ENCODE peak calls at places on chromosomes 12 and 14, in five cellular contexts. T is uterus, X is heart right ventricle, P is prostate gland, Q is right lobe of liver. I is an unnamed sample.

GRCh38 chr14:68188174-68188573 is 368.6 kb downstream of the RAD51B start:
- DNase-seq in T (no peak), X (no peak), P (no peak), Q (no peak), I (no peak)

GRCh38 chr12:127650626-127651025 is 616.3 kb upstream of the TMEM132C start:
- DNase-seq in T (no peak), X (no peak), P (no peak), Q (no peak), I (no peak)

GRCh38 chr12:68131867-68132414 is 27.6 kb downstream of the IFNG start:
- DNase-seq in T (no peak), X (no peak), P (no peak), Q (no peak), I (no peak)

GRCh38 chr14:23058654-23059504 is 1.6 kb upstream of the CDH24 start:
- DNase-seq in T (no peak), X (no peak), P (no peak), Q (no peak), I (no peak)

GRCh38 chr12:95151821-95152220 is 65.4 kb downstream of the FGD6 start:
- DNase-seq in T (no peak), X (no peak), P (no peak), Q (no peak), I (no peak)

GRCh38 chr12:121061831-121062230 is 22.8 kb upstream of the OASL start:
- DNase-seq in T (no peak), X (no peak), P (no peak), Q (no peak), I (no peak)

GRCh38 chr12:52059582-52060497 is 8.6 kb downstream of the NR4A1 start:
- DNase-seq in T (peak; percentile 23), X (no peak), P (no peak), Q (no peak), I (no peak)

GRCh38 chr12:117561990-117562389 is 200.6 kb upstream of the NOS1 start:
- DNase-seq in T (no peak), X (no peak), P (no peak), Q (no peak), I (no peak)

DNA sequence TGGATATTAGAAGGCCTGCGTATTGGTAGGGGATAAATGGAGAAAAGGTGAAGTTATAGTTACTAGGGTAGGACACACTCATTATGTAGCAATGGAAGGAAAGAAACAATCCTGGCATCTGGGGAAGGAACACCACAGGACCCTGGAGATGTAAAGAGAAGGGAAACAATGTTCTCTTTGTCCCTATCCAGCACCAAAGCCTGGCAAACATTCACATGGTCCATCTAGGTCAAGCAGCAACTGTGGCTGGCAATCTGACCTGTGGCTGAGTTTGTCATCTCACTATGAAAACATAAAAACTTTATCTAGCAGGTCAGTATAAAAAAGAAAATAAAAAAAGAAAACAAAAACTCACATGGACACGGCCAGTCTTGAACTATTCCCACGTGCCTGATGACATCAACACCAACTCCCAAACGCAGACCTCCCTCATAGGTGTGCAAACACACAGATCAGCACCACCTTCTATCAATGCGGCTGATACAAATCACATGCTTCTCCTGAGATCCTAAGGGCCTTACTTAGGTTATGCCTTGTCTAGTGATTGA is 2.6 kb downstream of the POMT2 start:
- DNase-seq in T (no peak), X (no peak), P (no peak), Q (no peak), I (no peak)
- H3K9me3 ChIP-seq in T (no peaks in the 10 kb centered on the region), X (no peaks in the 10 kb centered on the region), P (no peaks in the 10 kb centered on the region), Q (no peaks in the 10 kb centered on the region), I (no peaks in the 10 kb centered on the region)

GRCh38 chr14:99239661-99240092 is 32.3 kb downstream of the BCL11B start:
- DNase-seq in T (no peak), X (no peak), P (no peak), Q (no peak), I (no peak)

GRCh38 chr14:99240512-99241313 is 31.3 kb downstream of the BCL11B start:
- DNase-seq in T (no peak), X (no peak), P (no peak), Q (no peak), I (no peak)

GRCh38 chr14:99237288-99237687 is 34.7 kb downstream of the BCL11B start:
- DNase-seq in T (no peak), X (no peak), P (no peak), Q (no peak), I (no peak)

GRCh38 chr14:99236386-99237133 is 35.4 kb downstream of the BCL11B start:
- DNase-seq in T (no peak), X (no peak), P (no peak), Q (no peak), I (no peak)

DNA sequence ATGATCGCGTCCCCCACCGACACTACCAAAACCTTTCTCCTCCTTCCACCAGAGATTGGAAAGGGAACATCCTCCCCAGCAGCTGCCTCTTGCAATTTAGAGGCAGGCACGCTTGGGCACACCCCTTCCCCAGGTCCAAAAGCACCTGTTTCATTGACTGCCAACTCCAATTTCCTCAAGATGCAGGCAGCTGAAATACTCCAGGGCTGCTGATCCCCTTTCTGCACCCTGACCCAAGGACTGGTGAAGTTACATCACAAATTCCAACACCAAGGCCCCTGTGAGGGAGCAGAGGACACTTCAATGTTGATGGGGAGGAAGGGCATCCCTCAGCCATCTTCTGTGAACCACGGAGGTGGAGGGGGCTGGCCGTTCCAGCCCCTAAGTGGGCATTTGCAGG is 33.8 kb downstream of the BCL11B start:
- DNase-seq in T (no peak), X (no peak), P (no peak), Q (no peak), I (no peak)
- H3K9me3 ChIP-seq in T (no peaks in the 10 kb centered on the region), X (peaks cover 10% of the 10 kb centered on the region), P (no peaks in the 10 kb centered on the region), Q (no peaks in the 10 kb centered on the region), I (peaks cover 20% of the 10 kb centered on the region)

GRCh38 chr12:133073836-133074235 is 6.9 kb upstream of the ZNF140 start:
- DNase-seq in T (no peak), X (no peak), P (no peak), Q (no peak), I (no peak)
- H3K9me3 ChIP-seq in T (peaks cover 58% of the 10 kb centered on the region), X (peaks cover 100% of the 10 kb centered on the region), P (no peaks in the 10 kb centered on the region), Q (peaks cover 3% of the 10 kb centered on the region), I (peaks cover 24% of the 10 kb centered on the region)

DNA sequence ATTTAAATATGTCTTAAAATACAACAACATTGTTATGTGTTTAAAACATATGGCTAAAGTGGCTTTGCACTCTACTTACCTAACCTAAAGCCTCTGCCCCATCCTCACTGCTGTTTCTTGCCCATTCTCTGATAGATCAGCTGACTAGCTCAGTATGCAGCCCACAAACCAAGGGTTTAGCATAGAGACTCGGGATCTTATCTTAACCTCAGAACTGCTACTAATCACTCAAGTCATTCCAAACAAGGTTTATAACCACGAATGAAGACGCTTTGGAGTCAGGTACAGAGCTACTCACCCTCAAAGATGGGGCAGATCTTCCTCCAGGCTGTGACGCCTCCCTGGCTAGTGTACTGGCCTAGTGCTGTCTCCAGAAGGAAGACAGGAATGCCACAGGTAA is 19.3 kb downstream of the SLC6A13 start:
- DNase-seq in T (no peak), X (no peak), P (no peak), Q (no peak), I (no peak)
- H3K9me3 ChIP-seq in T (no peaks in the 10 kb centered on the region), X (peaks cover 24% of the 10 kb centered on the region), P (no peaks in the 10 kb centered on the region), Q (peaks cover 3% of the 10 kb centered on the region), I (peaks cover 3% of the 10 kb centered on the region)

GRCh38 chr12:112359290-112359689 is 22.9 kb downstream of the HECTD4 start:
- DNase-seq in T (no peak), X (no peak), P (no peak), Q (no peak), I (no peak)
- H3K9me3 ChIP-seq in T (no peaks in the 10 kb centered on the region), X (no peaks in the 10 kb centered on the region), P (no peaks in the 10 kb centered on the region), Q (no peaks in the 10 kb centered on the region), I (no peaks in the 10 kb centered on the region)

DNA sequence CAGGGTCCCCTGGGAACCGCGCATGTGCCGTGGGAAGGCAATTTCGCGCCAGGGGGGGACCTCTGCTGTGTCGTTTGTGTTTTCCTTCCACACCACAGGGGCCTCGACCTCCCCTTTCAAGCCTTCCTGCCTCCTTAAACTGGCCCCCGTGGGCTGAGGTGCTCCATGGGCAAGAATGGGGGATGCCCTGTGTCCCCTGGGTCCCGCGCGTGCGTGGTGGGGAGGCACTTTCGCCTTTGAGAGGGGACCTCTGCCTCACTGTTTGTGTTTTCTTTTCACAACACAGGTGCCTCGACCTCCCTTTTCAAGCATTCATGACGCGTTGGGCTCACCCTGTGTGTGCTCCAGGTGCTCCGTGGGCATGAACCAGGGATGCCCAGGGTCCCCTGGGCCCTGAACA is 348.8 kb downstream of the ALG10 start:
- DNase-seq in T (no peak), X (no peak), P (no peak), Q (no peak), I (no peak)
- H3K9me3 ChIP-seq in T (peaks cover 9% of the 10 kb centered on the region), X (peaks cover 99% of the 10 kb centered on the region), P (no peaks in the 10 kb centered on the region), Q (no peaks in the 10 kb centered on the region), I (no peaks in the 10 kb centered on the region)